ENCODE peak calls at places on chromosome 20, in four cellular contexts. One of them, this sample, is unnamed. For H3K4me1, the result is how much of the 10 kb centered on the place peaks cover.

GRCh38 chr20:20837574-20838021 is 125.2 kb upstream of the RALGAPA2 start:
- DNase-seq in cardiac muscle cell: peak
- DNase-seq in stomach: peak
- DNase-seq in ovary: peak
- DNase-seq in this sample: peak

GRCh38 chr20:47468290-47469050 is 33.2 kb upstream of the NCOA3 start:
- DNase-seq in stomach: peak
- DNase-seq in ovary: no peak
- DNase-seq in cardiac muscle cell: no peak
- DNase-seq in this sample: no peak

GRCh38 chr20:19936801-19937583 is 80.2 kb upstream of the NAA20 start:
- DNase-seq in cardiac muscle cell: no peak
- DNase-seq in stomach: no peak
- DNase-seq in ovary: no peak
- DNase-seq in this sample: no peak

GRCh38 chr20:44959082-44959895 is 908 bp downstream of the TOMM34 start:
- DNase-seq in stomach: no peak
- DNase-seq in cardiac muscle cell: peak
- DNase-seq in ovary: peak
- DNase-seq in this sample: no peak

GRCh38 chr20:10553326-10553984 is 118.3 kb downstream of the SLX4IP start:
- DNase-seq in cardiac muscle cell: peak
- DNase-seq in stomach: peak
- DNase-seq in ovary: peak
- DNase-seq in this sample: peak

GRCh38 chr20:18276821-18277220 is 11.5 kb upstream of the ZNF133 start:
- DNase-seq in cardiac muscle cell: peak
- DNase-seq in stomach: peak
- DNase-seq in ovary: peak
- DNase-seq in this sample: peak

GRCh38 chr20:32315885-32316284 is 38.4 kb downstream of the KIF3B start:
- DNase-seq in stomach: no peak
- DNase-seq in ovary: no peak
- DNase-seq in cardiac muscle cell: no peak
- DNase-seq in this sample: no peak

GRCh38 chr20:53691060-53691810 is 97.6 kb upstream of the ZNF217 start:
- DNase-seq in stomach: no peak
- DNase-seq in cardiac muscle cell: no peak
- DNase-seq in ovary: no peak
- DNase-seq in this sample: no peak

GRCh38 chr20:17615645-17616479 is 46.0 kb downstream of the DSTN start:
- DNase-seq in cardiac muscle cell: no peak
- DNase-seq in stomach: peak
- DNase-seq in ovary: peak
- DNase-seq in this sample: no peak

DNA sequence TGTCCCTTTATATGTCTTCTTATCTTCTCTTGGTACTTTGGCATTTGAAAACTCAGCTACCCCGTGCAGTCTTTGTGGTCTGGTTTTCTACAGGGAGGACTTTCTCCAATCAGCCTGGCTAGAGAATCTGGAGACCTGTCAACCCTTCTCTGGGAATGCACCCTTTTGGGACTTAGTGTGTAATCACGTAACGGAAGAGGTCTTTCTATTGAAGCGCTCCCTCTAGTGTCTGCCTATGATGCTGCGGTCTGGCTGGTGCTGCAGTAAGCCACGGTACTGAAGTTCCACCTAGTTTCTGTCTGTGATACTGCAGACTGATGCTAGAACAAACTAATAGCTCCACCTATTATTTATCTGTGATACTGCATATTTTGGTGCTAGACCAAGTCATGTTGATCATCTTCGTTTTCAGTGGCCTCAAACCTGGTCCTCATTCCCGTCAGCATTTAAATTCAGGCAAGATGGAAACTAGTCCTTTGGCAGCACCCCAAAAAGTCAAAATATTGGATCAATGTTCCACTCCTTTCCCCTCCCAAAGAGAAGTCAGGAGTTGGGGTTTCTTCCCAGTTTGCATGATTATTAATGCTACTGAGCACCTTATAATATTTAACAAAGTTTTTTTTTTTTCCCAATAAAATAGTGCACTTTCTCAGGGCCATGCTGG is 12.5 kb upstream of the SIRPB2 start:
- DNase-seq in ovary: no peak
- DNase-seq in stomach: peak
- DNase-seq in cardiac muscle cell: peak
- DNase-seq in this sample: peak
- H3K4me1 ChIP-seq in ovary: under half
- H3K4me1 ChIP-seq in stomach: under half
- H3K4me1 ChIP-seq in cardiac muscle cell: under half
- H3K4me1 ChIP-seq in this sample: under half

GRCh38 chr20:6704132-6704861 is 63.2 kb upstream of the BMP2 start:
- DNase-seq in stomach: peak
- DNase-seq in cardiac muscle cell: no peak
- DNase-seq in ovary: no peak
- DNase-seq in this sample: no peak
- H3K4me1 ChIP-seq in stomach: half or more
- H3K4me1 ChIP-seq in cardiac muscle cell: under half
- H3K4me1 ChIP-seq in ovary: under half
- H3K4me1 ChIP-seq in this sample: under half

GRCh38 chr20:51429144-51429482 is 113.4 kb downstream of the NFATC2 start:
- DNase-seq in ovary: no peak
- DNase-seq in stomach: no peak
- DNase-seq in cardiac muscle cell: no peak
- DNase-seq in this sample: no peak
- H3K4me1 ChIP-seq in ovary: under half
- H3K4me1 ChIP-seq in stomach: under half
- H3K4me1 ChIP-seq in cardiac muscle cell: under half
- H3K4me1 ChIP-seq in this sample: under half

DNA sequence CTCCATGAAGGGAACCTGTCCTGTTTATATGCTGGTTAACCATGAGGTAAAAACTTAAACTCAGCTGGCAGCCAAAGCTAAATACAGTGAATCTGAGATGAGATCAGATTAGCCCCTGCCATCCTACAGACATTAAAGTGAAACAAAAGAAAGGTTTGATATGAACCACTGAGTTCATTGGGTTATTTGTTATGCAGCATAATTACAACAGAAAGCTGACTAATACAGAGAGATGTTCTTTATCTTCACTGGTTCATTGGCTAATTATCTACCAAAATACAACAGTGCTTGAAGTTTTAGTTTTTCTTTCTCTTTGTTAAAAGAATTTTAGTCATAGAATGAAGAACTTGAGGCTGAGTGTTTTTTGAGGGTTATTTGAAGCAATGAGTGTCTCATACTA is 307.6 kb upstream of the FERMT1 start:
- DNase-seq in cardiac muscle cell: no peak
- DNase-seq in stomach: no peak
- DNase-seq in ovary: no peak
- DNase-seq in this sample: no peak
- H3K4me1 ChIP-seq in cardiac muscle cell: under half
- H3K4me1 ChIP-seq in stomach: under half
- H3K4me1 ChIP-seq in ovary: under half
- H3K4me1 ChIP-seq in this sample: under half

GRCh38 chr20:2234788-2235187 is 61.0 kb upstream of the TGM3 start:
- DNase-seq in ovary: no peak
- DNase-seq in cardiac muscle cell: no peak
- DNase-seq in stomach: no peak
- DNase-seq in this sample: no peak
- H3K4me1 ChIP-seq in ovary: under half
- H3K4me1 ChIP-seq in cardiac muscle cell: under half
- H3K4me1 ChIP-seq in stomach: under half
- H3K4me1 ChIP-seq in this sample: under half

GRCh38 chr20:48823960-48824497 is 3.8 kb downstream of the PREX1 start:
- DNase-seq in cardiac muscle cell: no peak
- DNase-seq in ovary: no peak
- DNase-seq in stomach: no peak
- DNase-seq in this sample: no peak
- H3K4me1 ChIP-seq in cardiac muscle cell: under half
- H3K4me1 ChIP-seq in ovary: under half
- H3K4me1 ChIP-seq in stomach: half or more
- H3K4me1 ChIP-seq in this sample: under half

GRCh38 chr20:58911309-58911708 is 58.8 kb downstream of the GNAS start:
- DNase-seq in ovary: no peak
- DNase-seq in stomach: no peak
- DNase-seq in cardiac muscle cell: no peak
- DNase-seq in this sample: no peak
- H3K4me1 ChIP-seq in ovary: under half
- H3K4me1 ChIP-seq in stomach: under half
- H3K4me1 ChIP-seq in cardiac muscle cell: under half
- H3K4me1 ChIP-seq in this sample: under half